ENCODE peak calls at places on chromosomes 1 and 21, in eight cellular contexts. B, A, D, W, G, H, Q and S are unnamed samples.

GRCh38 chr21:42025392-42026071 is 15.4 kb upstream of the ZBTB21 start:
- DNase-seq in G (no peak), D (peak), H (no peak), A (no peak), B (no peak), Q (no peak), W (peak), S (no peak)

GRCh38 chr1:172135076-172135672 is 285.3 kb upstream of the C1orf105 start:
- DNase-seq in Q (no peak), D (no peak), G (no peak), A (peak), W (no peak), B (peak), H (peak), S (no peak)

GRCh38 chr1:223711173-223711572 is 1.2 kb upstream of the CAPN2 start:
- DNase-seq in D (no peak), H (peak), W (peak), G (no peak), Q (no peak), A (peak), B (peak), S (no peak)

GRCh38 chr1:61524206-61524605 is 200.7 kb downstream of the TM2D1 start:
- DNase-seq in B (peak), D (no peak), A (no peak), Q (no peak), G (no peak), W (no peak), H (no peak), S (no peak)

GRCh38 chr1:75345538-75346292 is 211.5 kb downstream of the LHX8 start:
- DNase-seq in Q (no peak), B (peak), D (no peak), W (no peak), A (no peak), H (no peak), G (no peak), S (no peak)

GRCh38 chr1:116918714-116919357 is 9.1 kb downstream of the PTGFRN start:
- DNase-seq in D (no peak), A (no peak), W (no peak), B (no peak), Q (no peak), G (no peak), H (no peak), S (no peak)

GRCh38 chr1:41282679-41283317 is 40.7 kb upstream of the SCMH1 start:
- DNase-seq in W (peak), H (peak), B (peak), Q (no peak), G (peak), D (no peak), A (peak), S (no peak)

GRCh38 chr1:8370928-8371327 is 53.0 kb downstream of the SLC45A1 start:
- DNase-seq in H (no peak), B (no peak), A (no peak), G (peak), D (no peak), W (peak), Q (no peak), S (no peak)

GRCh38 chr1:234659538-234659937 is 49.6 kb upstream of the IRF2BP2 start:
- DNase-seq in H (no peak), A (no peak), W (peak), B (peak), D (peak), Q (no peak), G (no peak), S (no peak)

GRCh38 chr1:220281159-220281574 is 8.9 kb upstream of the RAB3GAP2 start:
- DNase-seq in G (no peak), D (peak), Q (no peak), W (peak), B (peak), H (no peak), A (no peak), S (no peak)

GRCh38 chr21:18760247-18760646 is 356.7 kb upstream of the TMPRSS15 start:
- DNase-seq in B (no peak), D (no peak), H (no peak), A (no peak), G (no peak), Q (no peak), W (no peak), S (no peak)

GRCh38 chr1:55310517-55310927 is 95.4 kb upstream of the USP24 start:
- DNase-seq in H (no peak), D (peak), B (peak), W (peak), A (no peak), Q (no peak), G (no peak), S (no peak)

GRCh38 chr1:197327776-197328364 is 59.8 kb downstream of the CRB1 start:
- DNase-seq in G (no peak), W (peak), B (peak), Q (no peak), D (no peak), A (no peak), H (no peak), S (no peak)

GRCh38 chr1:245810789-245811337 is 656.1 kb downstream of the KIF26B start:
- DNase-seq in H (no peak), W (no peak), Q (no peak), D (no peak), A (no peak), B (no peak), G (no peak), S (no peak)

GRCh38 chr1:153791856-153792253 is 16.6 kb downstream of the SLC27A3 start:
- DNase-seq in A (no peak), W (peak), B (peak), Q (peak), H (no peak), D (peak), G (no peak), S (no peak)

GRCh38 chr21:28142692-28143091 is 850.0 kb downstream of the LTN1 start:
- DNase-seq in B (peak), Q (no peak), W (peak), G (no peak), H (no peak), A (no peak), D (peak), S (no peak)

GRCh38 chr1:63453232-63453631 is 69.8 kb downstream of the ITGB3BP start:
- DNase-seq in A (no peak), D (no peak), W (no peak), H (no peak), B (no peak), G (no peak), Q (no peak), S (no peak)

GRCh38 chr1:172870901-172871606 is 179.7 kb downstream of the TNFSF18 start:
- DNase-seq in A (no peak), H (no peak), D (peak), Q (no peak), B (peak), W (peak), G (no peak), S (no peak)

GRCh38 chr1:99173900-99174299 is 90.4 kb upstream of the PLPPR4 start:
- DNase-seq in A (no peak), G (no peak), H (no peak), D (no peak), Q (no peak), W (no peak), B (no peak), S (no peak)

GRCh38 chr1:1336446-1336845 is 5.4 kb downstream of the TAS1R3 start:
- DNase-seq in G (no peak), D (no peak), A (no peak), W (no peak), H (no peak), B (no peak), Q (no peak), S (no peak)

GRCh38 chr1:216523449-216524190 is 100.4 kb upstream of the USH2A start:
- DNase-seq in Q (no peak), A (no peak), W (peak), D (peak), B (peak), H (no peak), G (no peak), S (no peak)

GRCh38 chr1:29237906-29238600 is 1.7 kb downstream of the PTPRU start:
- DNase-seq in H (peak), W (peak), A (no peak), B (peak), G (peak), D (no peak), Q (no peak), S (peak)

GRCh38 chr1:65818966-65819365 is 26.3 kb downstream of the PDE4B start:
- DNase-seq in Q (no peak), B (no peak), D (no peak), G (no peak), A (no peak), W (no peak), H (no peak), S (no peak)

GRCh38 chr1:99643021-99643779 is 2.7 kb upstream of the PALMD start:
- DNase-seq in A (no peak), Q (no peak), G (no peak), B (no peak), W (peak), H (no peak), D (no peak), S (no peak)

GRCh38 chr1:210650403-210650802 is 321.7 kb downstream of the HHAT start:
- DNase-seq in H (no peak), G (no peak), A (no peak), Q (no peak), D (no peak), B (no peak), W (no peak), S (no peak)

GRCh38 chr1:221691320-221691719 is 50.6 kb downstream of the DUSP10 start:
- DNase-seq in D (no peak), A (no peak), W (no peak), Q (no peak), H (no peak), G (no peak), B (no peak), S (no peak)

GRCh38 chr1:234696148-234696576 is 86.2 kb upstream of the IRF2BP2 start:
- DNase-seq in A (no peak), W (no peak), G (no peak), B (no peak), Q (no peak), D (no peak), H (no peak), S (no peak)

GRCh38 chr1:39133340-39133684 is 71.2 kb upstream of the MACF1 start:
- DNase-seq in W (no peak), G (no peak), B (no peak), D (no peak), A (no peak), Q (no peak), H (no peak), S (no peak)

GRCh38 chr1:200733907-200734306 is 4.8 kb upstream of the CAMSAP2 start:
- DNase-seq in D (no peak), G (no peak), H (no peak), Q (no peak), W (no peak), A (no peak), B (no peak), S (no peak)

GRCh38 chr1:164635074-164635783 is 76.2 kb downstream of the PBX1 start:
- DNase-seq in Q (no peak), G (no peak), B (no peak), D (no peak), W (no peak), H (no peak), A (no peak), S (no peak)
- H3K4me3 ChIP-seq in Q (no peak), G (no peak), B (no peak), D (no peak), W (no peak), H (no peak), A (no peak), S (no peak)

GRCh38 chr1:21436488-21437340 is 3.2 kb upstream of the NBPF3 start:
- DNase-seq in W (peak), D (no peak), Q (no peak), B (no peak), G (peak), H (peak), A (no peak), S (no peak)
- H3K4me3 ChIP-seq in W (peak), D (no peak), Q (peak), B (peak), G (peak), H (no peak), A (peak), S (peak)

DNA sequence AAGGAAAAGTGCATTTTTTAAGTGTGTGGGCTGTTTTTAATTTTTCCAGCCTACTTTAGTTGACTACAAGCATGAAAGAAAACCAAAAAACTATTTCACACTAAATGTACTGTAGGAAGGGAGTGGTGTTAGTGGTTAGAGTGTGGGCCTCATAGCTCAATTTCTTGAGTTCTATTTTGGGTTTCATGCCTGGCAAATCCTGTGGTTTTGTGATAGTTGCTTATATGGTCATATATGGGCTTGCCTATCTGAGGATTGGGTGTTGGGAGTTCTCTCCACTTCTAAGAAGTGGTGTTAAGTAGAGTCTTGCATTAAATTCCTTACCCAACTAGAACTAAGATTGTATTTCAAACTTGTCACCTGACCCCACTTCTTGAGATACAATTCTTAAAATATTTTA is 37.8 kb upstream of the COL11A1 start:
- DNase-seq in W (no peak), Q (no peak), A (no peak), H (no peak), G (no peak), B (no peak), D (no peak), S (no peak)
- H3K4me3 ChIP-seq in W (no peak), Q (no peak), A (no peak), H (no peak), G (no peak), B (no peak), D (no peak), S (no peak)

DNA sequence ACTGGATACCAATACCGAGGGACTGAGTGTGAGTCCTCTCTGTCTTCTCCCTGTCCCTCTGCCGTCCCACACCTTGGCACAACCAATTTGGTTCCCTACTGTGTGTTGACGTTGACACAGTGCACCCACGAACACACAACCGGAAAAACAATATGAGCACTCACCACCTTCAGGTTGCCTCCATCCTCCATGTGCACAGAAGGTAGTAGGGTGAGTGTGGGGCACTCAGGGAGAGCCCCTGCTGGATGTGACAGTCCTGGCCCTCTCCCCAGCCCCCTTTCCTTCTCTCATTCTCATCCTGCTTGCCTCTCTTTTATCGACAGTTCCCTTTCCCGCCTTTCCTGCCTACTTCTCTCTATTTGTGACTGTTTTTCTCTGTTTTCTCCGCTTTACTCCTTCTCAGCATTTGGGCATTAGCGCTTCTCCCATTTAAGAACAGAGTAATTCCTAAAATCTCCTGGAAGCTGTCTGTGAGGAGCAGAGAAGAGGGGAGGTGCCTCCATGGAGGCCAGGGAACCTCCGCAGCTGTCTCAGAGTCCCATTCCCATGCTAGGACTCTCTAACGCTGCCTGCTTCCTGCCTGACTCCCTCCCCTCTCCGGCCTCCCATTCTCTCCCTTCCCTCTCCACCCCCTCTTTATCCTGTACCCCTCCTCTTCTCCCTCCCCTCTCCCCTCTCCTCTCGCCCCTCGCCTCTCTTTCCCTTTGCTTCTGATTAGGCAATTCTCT is 16.4 kb downstream of the CADM3 start:
- DNase-seq in B (no peak), W (no peak), D (no peak), H (no peak), Q (no peak), G (peak), A (no peak), S (no peak)
- H3K4me3 ChIP-seq in B (no peak), W (no peak), D (no peak), H (no peak), Q (peak), G (peak), A (peak), S (no peak)

GRCh38 chr1:31798433-31799195 is 17.2 kb downstream of the SPOCD1 start:
- DNase-seq in B (peak), D (peak), H (peak), A (no peak), W (peak), Q (peak), G (no peak), S (no peak)
- H3K4me3 ChIP-seq in B (peak), D (peak), H (no peak), A (no peak), W (peak), Q (no peak), G (no peak), S (no peak)